ENCODE peak calls at places on chromosome 14, in five cellular contexts. U is right atrium auricular region, N is GM23338, Q is left lung, M is Peyer's patch. F is an unnamed sample. For H3K4me1 and H3K36me3, the result is how much of the 10 kb centered on the place peaks cover.

GRCh38 chr14:55416866-55417265 is 5.2 kb upstream of the ATG14 start:
- DNase-seq in U (no peak), N (peak), Q (no peak), M (no peak), F (no peak)

GRCh38 chr14:38357557-38357956 is 101.7 kb upstream of the CLEC14A start:
- DNase-seq in U (no peak), N (no peak), Q (no peak), M (no peak), F (no peak)

GRCh38 chr14:94043756-94044475 is 17.8 kb downstream of the OTUB2 start:
- DNase-seq in U (no peak), N (no peak), Q (no peak), M (no peak), F (peak)

GRCh38 chr14:25400607-25401206 is 350.8 kb upstream of the STXBP6 start:
- DNase-seq in U (peak), N (peak), Q (no peak), M (peak), F (no peak)

GRCh38 chr14:61147898-61148549 is 133.1 kb downstream of the TMEM30B start:
- DNase-seq in U (no peak), N (peak), Q (no peak), M (no peak), F (no peak)

GRCh38 chr14:63633801-63634200 is 7.9 kb downstream of the WDR89 start:
- DNase-seq in U (no peak), N (no peak), Q (no peak), M (no peak), F (no peak)

GRCh38 chr14:104253223-104253822 is 114.9 kb downstream of the KIF26A start:
- DNase-seq in U (peak), N (no peak), Q (no peak), M (peak), F (peak)

GRCh38 chr14:75417674-75418073 is 10.1 kb upstream of the JDP2 start:
- DNase-seq in U (no peak), N (no peak), Q (no peak), M (no peak), F (no peak)

GRCh38 chr14:105864651-105865265 is 338.4 kb downstream of the TMEM121 start:
- DNase-seq in U (no peak), N (no peak), Q (peak), M (peak), F (no peak)

GRCh38 chr14:100690672-100691071 is 36.0 kb upstream of the DLK1 start:
- DNase-seq in U (no peak), N (no peak), Q (no peak), M (no peak), F (no peak)

GRCh38 chr14:106686533-106686932 is 1160.2 kb downstream of the TMEM121 start:
- DNase-seq in U (no peak), N (no peak), Q (no peak), M (no peak), F (no peak)

GRCh38 chr14:32458720-32459119 is 129.6 kb downstream of the AKAP6 start:
- DNase-seq in U (no peak), N (no peak), Q (no peak), M (no peak), F (no peak)

GRCh38 chr14:21382886-21383847 is 652 bp downstream of the SUPT16H start:
- DNase-seq in U (no peak), N (peak), Q (peak), M (peak), F (peak)

GRCh38 chr14:105479438-105480164 is 5.0 kb downstream of the CRIP2 start:
- DNase-seq in U (no peak), N (no peak), Q (no peak), M (no peak), F (no peak)

GRCh38 chr14:100067971-100068959 is 3.0 kb downstream of the EVL start:
- DNase-seq in U (peak), N (no peak), Q (peak), M (peak), F (peak)

GRCh38 chr14:106228541-106229158 is 702.3 kb downstream of the TMEM121 start:
- DNase-seq in U (no peak), N (no peak), Q (no peak), M (no peak), F (no peak)

GRCh38 chr14:36584167-36584811 is 1.9 kb upstream of the NKX2-8 start:
- DNase-seq in U (no peak), N (no peak), Q (no peak), M (no peak), F (no peak)

GRCh38 chr14:94180655-94181271 is 6.6 kb downstream of the PPP4R4 start:
- DNase-seq in U (no peak), N (peak), Q (no peak), M (no peak), F (no peak)

GRCh38 chr14:35215110-35215872 is 76.9 kb upstream of the PSMA6 start:
- DNase-seq in U (no peak), N (peak), Q (no peak), M (no peak), F (no peak)

GRCh38 chr14:95297832-95298231 is 21.9 kb downstream of the CLMN start:
- DNase-seq in U (no peak), N (no peak), Q (no peak), M (no peak), F (no peak)

GRCh38 chr14:62988967-62989366 is 56.3 kb downstream of the KCNH5 start:
- DNase-seq in U (no peak), N (no peak), Q (no peak), M (no peak), F (no peak)

GRCh38 chr14:31265701-31266398 is 58.3 kb upstream of the HECTD1 start:
- DNase-seq in U (no peak), N (no peak), Q (no peak), M (peak), F (no peak)

GRCh38 chr14:73786942-73787759 is 64.5 kb upstream of the PTGR2 start:
- DNase-seq in U (no peak), N (peak), Q (peak), M (peak), F (peak)

GRCh38 chr14:64715146-64715627 is 11.0 kb downstream of the PLEKHG3 start:
- DNase-seq in U (no peak), N (peak), Q (no peak), M (no peak), F (no peak)
- H3K4me1 ChIP-seq in U (under half), N (half or more), Q (half or more), M (under half), F (under half)

GRCh38 chr14:69522026-69522425 is 37.5 kb downstream of the PLEKHD1 start:
- DNase-seq in U (no peak), N (no peak), Q (no peak), M (no peak), F (peak)
- H3K27ac ChIP-seq in U (no peak), N (no peak), Q (no peak), M (no peak), F (no peak)

GRCh38 chr14:54177009-54177408 is 219.8 kb upstream of the CDKN3 start:
- DNase-seq in U (no peak), N (no peak), Q (no peak), M (no peak), F (no peak)

GRCh38 chr14:54173782-54174181 is 217.2 kb upstream of the BMP4 start:
- DNase-seq in U (no peak), N (no peak), Q (no peak), M (no peak), F (no peak)

GRCh38 chr14:54174437-54174836 is 217.8 kb upstream of the BMP4 start:
- DNase-seq in U (no peak), N (no peak), Q (no peak), M (no peak), F (no peak)

GRCh38 chr14:54177861-54178591 is 218.8 kb upstream of the CDKN3 start:
- DNase-seq in U (no peak), N (no peak), Q (no peak), M (no peak), F (no peak)

DNA sequence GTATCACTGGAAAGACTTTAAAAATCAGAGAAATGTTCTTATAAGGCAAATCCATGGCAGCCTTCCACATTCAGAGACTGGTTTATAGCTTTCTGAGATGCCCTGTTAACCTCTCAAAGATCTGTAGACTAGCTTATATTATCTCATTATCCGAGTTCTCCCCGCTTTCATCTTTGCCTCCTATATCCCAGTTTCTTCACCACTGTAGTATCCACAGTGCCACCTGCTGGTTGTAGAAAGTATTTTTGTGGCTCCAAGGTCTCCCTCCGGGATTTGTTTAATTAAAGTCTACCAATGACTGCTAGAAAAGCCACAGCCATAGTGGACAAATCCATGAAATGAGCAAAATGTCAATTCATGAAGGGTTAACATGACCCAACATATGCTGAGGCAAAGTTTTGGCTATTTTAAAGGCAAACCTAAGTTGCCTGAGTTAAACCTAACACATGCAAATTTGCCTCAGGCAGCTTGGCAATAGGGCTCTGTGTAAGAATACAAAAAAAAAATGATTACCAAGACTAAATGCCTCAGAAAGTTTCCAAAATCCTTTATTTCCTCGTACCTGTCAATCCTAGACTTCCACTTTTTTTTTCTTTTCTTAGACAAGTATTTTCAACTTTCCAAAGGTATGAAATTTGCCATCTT is 218.8 kb upstream of the BMP4 start:
- DNase-seq in U (peak), N (peak), Q (no peak), M (peak), F (no peak)
- H3K36me3 ChIP-seq in U (under half), N (under half), Q (under half), M (under half), F (under half)

GRCh38 chr14:102320033-102320660 is 601 bp downstream of the ZNF839 start:
- DNase-seq in U (no peak), N (peak), Q (no peak), M (peak), F (peak)
- H3K4me1 ChIP-seq in U (under half), N (under half), Q (under half), M (under half), F (under half)

DNA sequence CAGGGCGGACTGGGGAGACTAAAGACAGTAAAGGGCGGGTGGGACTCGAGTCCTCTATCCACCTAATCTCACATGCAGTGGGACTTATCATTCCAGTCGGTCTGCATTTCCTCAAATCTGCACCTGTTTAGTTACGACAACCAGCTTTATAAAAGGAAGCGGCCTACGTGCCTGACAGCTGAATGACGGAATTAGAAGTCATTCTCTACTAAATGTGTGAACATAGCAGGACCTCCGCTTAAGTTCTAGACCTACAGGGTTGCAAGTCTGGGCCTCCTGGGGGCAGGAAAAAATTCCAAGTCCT is 109.8 kb upstream of the EGLN3 start:
- DNase-seq in U (no peak), N (no peak), Q (no peak), M (no peak), F (no peak)
- H3K27ac ChIP-seq in U (peak), N (no peak), Q (no peak), M (peak), F (peak)

DNA sequence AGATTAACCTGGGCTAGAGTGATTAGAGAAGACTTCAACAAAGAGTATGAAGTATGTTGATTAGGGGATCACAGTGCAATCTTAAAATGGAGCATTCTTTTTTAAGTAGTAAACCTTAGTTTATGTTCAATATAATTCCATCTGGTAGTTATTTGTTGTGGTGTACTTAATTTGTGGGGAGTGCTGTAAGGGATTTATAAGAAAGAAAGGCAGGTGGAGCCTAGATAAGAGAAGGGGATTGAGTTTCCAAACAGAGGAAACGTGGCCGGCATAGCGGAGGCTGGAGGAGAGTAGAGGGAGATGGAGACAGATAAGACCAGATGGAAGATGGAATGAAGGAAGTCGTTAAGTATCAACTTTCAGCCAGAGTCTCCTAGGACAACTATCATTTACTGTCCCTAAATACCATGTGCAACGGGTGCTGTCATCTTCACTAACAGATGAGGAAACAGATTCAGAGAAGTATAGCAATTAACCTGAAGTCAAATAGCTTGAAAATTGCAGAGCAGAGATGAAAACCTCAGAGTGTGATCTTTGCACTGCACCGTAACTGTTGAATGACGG is 38.1 kb downstream of the GOLGA5 start:
- DNase-seq in U (no peak), N (no peak), Q (no peak), M (no peak), F (no peak)
- H3K36me3 ChIP-seq in U (half or more), N (under half), Q (half or more), M (half or more), F (half or more)

F was measured in upper lobe of right lung.